ENCODE peak calls at places on chromosomes 1 and 21, in six cellular contexts. Q is astrocyte of the cerebellum, C is WERI-Rb-1, Z is fibroblast of mammary gland, Y is uterus, W is heart left ventricle. B is an unnamed sample.

GRCh38 chr1:179706339-179706941 is 36.7 kb upstream of the FAM163A start:
- DNase-seq in Q (peak), C (peak), Z (peak), Y (peak), W (peak), B (peak)

GRCh38 chr1:10265936-10266335 is 55.6 kb downstream of the KIF1B start:
- DNase-seq in Q (no peak), C (no peak), Z (no peak), Y (no peak), W (no peak), B (no peak)

GRCh38 chr1:52080014-52080415 is 23.9 kb downstream of the BTF3L4 start:
- DNase-seq in Q (no peak), C (no peak), Z (no peak), Y (no peak), W (no peak), B (no peak)

GRCh38 chr21:24290151-24290833 is 1317.0 kb downstream of the MRPL39 start:
- DNase-seq in Q (no peak), C (no peak), Z (no peak), Y (no peak), W (no peak), B (no peak)

GRCh38 chr1:109516872-109517271 is 7.3 kb upstream of the AMIGO1 start:
- DNase-seq in Q (no peak), C (no peak), Z (no peak), Y (no peak), W (no peak), B (no peak)

GRCh38 chr1:1517973-1518620 is 6.1 kb downstream of the ATAD3A start:
- DNase-seq in Q (no peak), C (no peak), Z (no peak), Y (no peak), W (no peak), B (no peak)

GRCh38 chr1:224054012-224054411 is 59.9 kb upstream of the FBXO28 start:
- DNase-seq in Q (no peak), C (no peak), Z (no peak), Y (no peak), W (no peak), B (no peak)

GRCh38 chr1:30334767-30335166 is 388.6 kb downstream of the MATN1 start:
- DNase-seq in Q (no peak), C (no peak), Z (no peak), Y (no peak), W (no peak), B (no peak)

GRCh38 chr1:229431270-229432115 is 2.4 kb downstream of the ACTA1 start:
- DNase-seq in Q (no peak), C (no peak), Z (no peak), Y (no peak), W (no peak), B (no peak)

GRCh38 chr1:190226006-190226405 is 251.7 kb downstream of the BRINP3 start:
- DNase-seq in Q (no peak), C (no peak), Z (no peak), Y (no peak), W (no peak), B (no peak)
- TF ChIP-seq CTCF in Q (no peak), C (no peak), Z (no peak), Y (no peak), W (no peak), B (no peak)

DNA sequence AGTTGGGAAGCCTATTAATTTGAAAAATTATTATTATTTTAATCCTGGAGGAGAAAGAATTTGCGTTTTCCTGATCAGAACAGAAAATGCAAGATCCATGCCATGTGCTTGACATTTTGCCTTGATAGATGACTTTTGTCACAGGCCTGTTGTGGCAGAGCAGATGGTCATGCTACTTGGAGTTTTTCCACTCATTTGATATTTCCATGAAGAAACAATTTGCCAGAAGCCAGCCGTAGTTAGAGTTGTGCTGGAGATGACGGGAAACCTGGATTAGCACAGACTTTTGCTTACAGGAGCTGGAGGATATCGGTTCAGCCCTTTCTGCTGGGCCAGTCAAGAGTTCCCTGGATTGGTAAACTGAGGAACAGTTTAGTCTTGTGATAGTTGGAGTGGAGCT is 3.2 kb downstream of the RCAN3 start:
- DNase-seq in Q (no peak), C (no peak), Z (no peak), Y (no peak), W (no peak), B (no peak)
- H3K4me3 ChIP-seq in Q (no peak), C (no peak), Z (no peak), Y (no peak), W (no peak), B (no peak)

DNA sequence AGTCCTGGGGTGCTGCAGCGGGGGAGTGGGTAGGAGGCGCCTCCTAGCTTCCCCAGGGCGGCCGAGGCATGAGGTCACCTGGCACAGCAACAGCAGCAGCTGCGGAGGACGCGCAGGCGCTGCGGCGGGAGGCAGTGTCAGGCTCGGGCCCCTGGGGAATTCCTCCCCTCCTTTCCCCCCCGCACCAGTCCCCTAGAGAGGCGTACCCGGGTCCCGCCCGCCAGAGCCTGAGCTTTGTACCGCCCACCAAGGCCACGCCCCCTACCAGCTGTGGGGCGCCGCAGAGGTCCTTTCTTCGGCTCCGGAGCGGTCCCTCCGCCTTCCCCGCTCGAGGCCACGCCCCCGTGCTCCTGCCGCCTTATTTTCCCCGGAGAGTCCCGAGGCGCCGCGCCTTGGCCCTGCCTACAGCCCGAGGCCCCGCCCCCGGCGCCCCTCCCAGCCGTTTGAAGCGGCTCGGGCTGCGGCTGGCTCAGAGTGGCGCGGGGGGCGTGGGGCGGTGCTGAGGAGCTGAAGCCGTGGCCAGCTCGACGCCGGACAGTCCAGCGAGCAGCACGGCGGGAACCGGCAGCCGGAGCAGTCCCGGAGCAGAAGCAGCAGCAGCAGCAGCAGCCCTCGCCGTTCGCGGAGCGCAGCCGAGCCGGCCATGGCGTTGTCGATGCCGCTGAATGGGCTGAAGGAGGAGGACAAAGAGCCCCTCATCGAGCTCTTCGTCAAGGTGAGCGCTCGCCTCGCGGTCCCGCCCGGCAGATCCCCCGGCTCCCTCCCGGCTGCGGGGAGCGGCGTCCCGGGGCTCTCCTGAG is at the start of gene CLIC4:
- DNase-seq in Q (peak), C (peak), Z (peak), Y (peak), W (peak), B (peak)
- TF ChIP-seq CTCF in Q (no peak), C (peak), Z (peak), Y (peak), W (peak), B (peak)

GRCh38 chr21:33914188-33914587 is 1.4 kb downstream of the ATP5PO start:
- DNase-seq in Q (no peak), C (no peak), Z (no peak), Y (no peak), W (no peak), B (no peak)
- H3K4me3 ChIP-seq in Q (no peak), C (no peak), Z (no peak), Y (no peak), W (peak), B (peak)

GRCh38 chr1:58248067-58248466 is 298.5 kb downstream of the OMA1 start:
- DNase-seq in Q (no peak), C (no peak), Z (no peak), Y (no peak), W (no peak), B (no peak)

GRCh38 chr1:58251415-58252073 is 295.0 kb downstream of the OMA1 start:
- DNase-seq in Q (no peak), C (peak), Z (peak), Y (no peak), W (no peak), B (no peak)

GRCh38 chr1:58249371-58249728 is 297.2 kb downstream of the OMA1 start:
- DNase-seq in Q (no peak), C (no peak), Z (no peak), Y (no peak), W (no peak), B (no peak)

GRCh38 chr1:58250587-58250948 is 296.0 kb downstream of the OMA1 start:
- DNase-seq in Q (no peak), C (no peak), Z (no peak), Y (no peak), W (no peak), B (no peak)

GRCh38 chr1:58249729-58250586 is 296.6 kb downstream of the OMA1 start:
- DNase-seq in Q (peak), C (peak), Z (peak), Y (peak), W (peak), B (no peak)
- TF ChIP-seq CTCF in Q (peak), C (peak), Z (no peak), Y (no peak), W (peak), B (no peak)

DNA sequence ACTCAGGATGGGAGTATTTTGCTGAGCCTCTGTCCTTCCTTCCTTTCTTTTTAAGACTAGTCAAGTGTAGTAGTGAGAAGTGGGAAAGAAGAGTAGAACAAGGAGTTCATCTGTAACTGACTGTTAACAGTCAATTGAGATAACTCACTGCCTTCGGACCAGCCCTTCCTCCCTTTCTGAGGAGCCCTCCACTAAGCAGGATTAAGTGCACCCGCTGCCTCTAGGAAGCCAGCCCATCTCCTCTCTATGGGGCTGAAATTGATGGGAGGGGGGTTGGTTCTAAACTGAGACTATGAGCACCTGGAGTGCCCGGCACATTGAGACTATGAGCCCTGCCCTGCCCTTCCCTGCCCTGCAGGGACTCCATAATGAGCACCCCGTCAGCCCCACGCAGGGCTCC is 72.7 kb upstream of the TINAGL1 start:
- DNase-seq in Q (no peak), C (peak), Z (no peak), Y (no peak), W (no peak), B (no peak)
- H3K4me3 ChIP-seq in Q (no peak), C (no peak), Z (no peak), Y (no peak), W (no peak), B (no peak)

DNA sequence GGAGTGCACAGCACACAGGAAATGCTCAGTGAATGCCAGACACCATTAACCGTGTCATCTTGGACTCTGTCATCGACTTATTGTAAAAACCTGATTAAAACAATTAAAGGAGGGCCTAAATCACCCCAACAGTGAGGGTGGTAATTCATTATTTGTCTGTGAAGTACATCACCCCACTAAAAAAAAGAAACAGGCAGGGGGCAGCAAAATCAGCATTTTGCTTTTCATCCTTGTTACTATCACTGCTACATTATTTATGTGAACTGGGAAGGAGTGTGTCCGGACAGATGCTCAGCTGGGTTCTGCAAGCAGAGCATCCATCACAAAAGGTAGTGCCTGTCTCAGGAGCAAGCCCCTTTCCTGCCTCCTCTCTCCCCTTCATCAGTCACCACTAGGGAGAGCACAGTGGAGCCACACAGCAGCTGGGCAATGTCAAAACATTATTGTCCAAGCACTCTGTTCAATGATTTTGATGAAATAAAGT is 98.5 kb downstream of the RERE start:
- DNase-seq in Q (no peak), C (no peak), Z (no peak), Y (no peak), W (no peak), B (no peak)
- TF ChIP-seq CTCF in Q (peak), C (no peak), Z (peak), Y (peak), W (peak), B (peak)

DNA sequence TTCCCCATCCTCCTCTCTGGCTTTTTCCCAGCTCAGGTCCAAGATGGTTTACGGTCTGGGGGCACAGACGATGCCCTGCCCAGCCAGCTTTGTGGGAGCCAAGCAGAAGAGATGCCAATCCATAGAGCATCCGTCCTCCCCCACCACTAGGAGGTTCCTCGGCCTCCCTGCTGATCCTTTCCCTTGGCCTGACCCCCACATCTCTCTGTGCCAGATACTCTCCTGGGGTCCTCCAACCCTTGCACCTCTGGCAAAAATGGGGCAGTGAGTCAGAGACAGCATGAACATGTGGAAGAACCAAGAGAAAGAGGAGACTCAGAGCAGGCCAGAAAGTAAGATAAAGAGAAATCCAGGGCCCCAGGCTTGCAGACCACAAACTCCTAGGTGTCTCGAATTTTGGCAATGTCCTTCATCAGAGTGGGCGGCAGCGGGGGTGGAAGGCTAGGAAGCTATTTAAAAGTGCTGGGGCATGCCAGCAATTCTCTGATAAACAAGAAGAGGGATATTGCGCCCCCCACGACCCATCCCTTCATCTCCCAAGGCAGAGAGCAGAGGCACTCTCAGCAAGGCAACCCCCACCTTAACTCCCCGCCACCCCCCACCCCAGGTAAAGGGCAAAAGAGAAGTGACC is 11.4 kb downstream of the BLACAT1 start:
- DNase-seq in Q (no peak), C (no peak), Z (no peak), Y (no peak), W (no peak), B (no peak)
- H3K4me3 ChIP-seq in Q (no peak), C (no peak), Z (no peak), Y (peak), W (no peak), B (no peak)